ENCODE peak calls at places on chromosome 14, in nine cellular contexts. W, J, F, P, N, I, K, Y and X are unnamed samples.

GRCh38 chr14:49297102-49297501 is 289.1 kb downstream of the RPS29 start:
- DNase-seq in W (no peak), J (no peak), F (no peak), P (no peak), N (no peak), I (no peak), K (no peak), Y (no peak), X (no peak)

GRCh38 chr14:67815573-67816235 is 686 bp downstream of the ZFYVE26 start:
- DNase-seq in W (no peak), J (no peak), F (no peak), P (no peak), N (no peak), I (peak), K (no peak), Y (no peak), X (no peak)

GRCh38 chr14:104108570-104109060 is 23.1 kb downstream of the ASPG start:
- DNase-seq in W (no peak), J (no peak), F (peak), P (peak), N (no peak), I (no peak), K (no peak), Y (no peak), X (no peak)

GRCh38 chr14:74488788-74489397 is 4.2 kb downstream of the NPC2 start:
- DNase-seq in W (no peak), J (no peak), F (no peak), P (no peak), N (no peak), I (peak), K (no peak), Y (peak), X (peak)

GRCh38 chr14:28635387-28635786 is 131.2 kb upstream of the FOXG1 start:
- DNase-seq in W (peak), J (no peak), F (no peak), P (no peak), N (no peak), I (peak), K (no peak), Y (peak), X (no peak)

GRCh38 chr14:37824936-37825698 is 229.7 kb downstream of the TTC6 start:
- DNase-seq in W (no peak), J (no peak), F (no peak), P (no peak), N (no peak), I (no peak), K (no peak), Y (no peak), X (no peak)

GRCh38 chr14:64038857-64039542 is 186.2 kb downstream of the SYNE2 start:
- DNase-seq in W (no peak), J (no peak), F (no peak), P (no peak), N (no peak), I (peak), K (no peak), Y (no peak), X (no peak)

GRCh38 chr14:81400202-81400678 is at the start of gene STON2:
- DNase-seq in W (peak), J (no peak), F (no peak), P (no peak), N (no peak), I (no peak), K (no peak), Y (peak), X (peak)

GRCh38 chr14:50906326-50906725 is 34.5 kb downstream of the ABHD12B start:
- DNase-seq in W (no peak), J (no peak), F (no peak), P (no peak), N (no peak), I (no peak), K (no peak), Y (no peak), X (no peak)

GRCh38 chr14:64910847-64911495 is 3.3 kb upstream of the CHURC1 start:
- DNase-seq in W (peak), J (no peak), F (no peak), P (no peak), N (no peak), I (peak), K (no peak), Y (peak), X (no peak)

GRCh38 chr14:94128216-94128839 is 1.1 kb downstream of the IFI27L2 start:
- DNase-seq in W (no peak), J (no peak), F (peak), P (peak), N (no peak), I (no peak), K (no peak), Y (no peak), X (no peak)

GRCh38 chr14:94127330-94127729 is 2.1 kb downstream of the IFI27L2 start:
- DNase-seq in W (no peak), J (no peak), F (no peak), P (no peak), N (no peak), I (no peak), K (no peak), Y (no peak), X (no peak)

GRCh38 chr14:94126800-94127199 is 2.6 kb downstream of the IFI27L2 start:
- DNase-seq in W (no peak), J (no peak), F (no peak), P (no peak), N (no peak), I (no peak), K (no peak), Y (no peak), X (no peak)

GRCh38 chr14:94129758-94130414 is 482 bp upstream of the IFI27L2 start:
- DNase-seq in W (peak), J (no peak), F (no peak), P (peak), N (no peak), I (peak), K (peak), Y (peak), X (peak)

DNA sequence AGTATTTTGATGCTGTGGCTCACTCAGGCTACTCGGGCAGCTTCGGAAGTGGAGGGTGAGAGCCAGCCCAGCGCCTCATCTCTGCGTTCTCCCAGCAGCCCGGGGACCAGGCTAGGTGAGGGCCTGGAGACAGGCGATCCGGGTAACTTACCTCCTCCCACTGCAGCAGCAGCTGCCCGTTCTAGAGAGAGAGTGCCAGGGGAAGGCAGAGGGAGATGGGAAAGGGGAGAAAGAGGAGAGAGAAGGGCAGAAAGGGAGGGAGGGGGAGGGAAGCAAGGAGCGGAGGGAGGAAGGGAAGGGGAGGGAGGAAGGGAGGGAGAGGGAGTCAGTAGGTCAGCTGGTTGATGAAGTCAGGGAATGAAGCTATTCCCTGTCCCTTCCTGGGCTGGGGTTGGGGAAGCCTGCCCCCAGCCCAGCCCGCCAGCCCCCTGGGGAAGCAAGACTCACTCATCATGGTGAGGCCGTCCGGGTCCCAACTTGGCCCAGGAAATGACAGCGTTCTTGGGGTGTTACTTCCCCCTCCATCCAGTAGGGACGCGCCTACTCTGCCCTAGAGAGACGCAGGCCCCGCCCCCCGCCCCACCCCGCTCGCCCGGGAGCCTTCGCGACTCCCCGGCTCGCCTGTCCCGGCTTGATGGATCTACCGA is at the start of gene IFI27L2:
- DNase-seq in W (peak), J (peak), F (peak), P (peak), N (peak), I (peak), K (peak), Y (peak), X (peak)
- TF ChIP-seq POLR2A in W (peak), J (no peak), F (no peak), P (peak), N (peak), I (no peak), K (peak), Y (no peak), X (peak)

GRCh38 chr14:34873591-34874385 is 1.4 kb downstream of the BAZ1A start:
- DNase-seq in W (peak), J (peak), F (peak), P (peak), N (peak), I (no peak), K (peak), Y (peak), X (peak)
- TF ChIP-seq POLR2A in W (peak), J (peak), F (no peak), P (peak), N (peak), I (peak), K (peak), Y (peak), X (no peak)

GRCh38 chr14:105419305-105420091 is at the start of gene MTA1:
- DNase-seq in W (no peak), J (peak), F (peak), P (peak), N (no peak), I (peak), K (no peak), Y (no peak), X (peak)
- TF ChIP-seq POLR2A in W (peak), J (peak), F (no peak), P (no peak), N (peak), I (no peak), K (no peak), Y (no peak), X (peak)

GRCh38 chr14:23129759-23130316 is 10.8 kb upstream of the CEBPE start:
- DNase-seq in W (no peak), J (no peak), F (no peak), P (no peak), N (no peak), I (no peak), K (no peak), Y (no peak), X (no peak)
- TF ChIP-seq POLR2A in W (no peak), J (no peak), F (no peak), P (no peak), N (no peak), I (no peak), K (no peak), Y (no peak), X (no peak)

DNA sequence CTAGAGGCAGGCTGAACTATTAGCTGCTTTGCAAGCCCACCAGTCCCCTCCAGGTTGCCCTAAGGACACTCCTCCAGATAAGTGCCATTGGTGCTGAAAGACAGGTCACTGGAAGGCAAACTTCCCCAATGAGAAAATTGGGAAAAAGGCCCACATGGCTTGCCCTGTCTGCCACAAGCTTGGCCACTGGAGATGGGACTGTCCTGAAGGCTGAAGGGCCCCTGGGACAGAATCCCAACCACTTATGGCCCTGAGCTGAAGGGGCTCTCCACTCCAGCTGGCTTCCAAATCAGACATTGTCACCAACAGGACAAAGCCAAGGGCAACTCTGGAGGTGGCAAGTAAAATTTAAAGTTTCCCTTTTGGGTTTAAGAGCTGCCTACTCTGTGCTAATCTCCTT is 12.2 kb upstream of the DHRS2 start:
- DNase-seq in W (no peak), J (no peak), F (peak), P (no peak), N (no peak), I (no peak), K (no peak), Y (no peak), X (no peak)
- TF ChIP-seq POLR2A in W (no peak), J (no peak), F (no peak), P (no peak), N (no peak), I (no peak), K (no peak), Y (no peak), X (no peak)

DNA sequence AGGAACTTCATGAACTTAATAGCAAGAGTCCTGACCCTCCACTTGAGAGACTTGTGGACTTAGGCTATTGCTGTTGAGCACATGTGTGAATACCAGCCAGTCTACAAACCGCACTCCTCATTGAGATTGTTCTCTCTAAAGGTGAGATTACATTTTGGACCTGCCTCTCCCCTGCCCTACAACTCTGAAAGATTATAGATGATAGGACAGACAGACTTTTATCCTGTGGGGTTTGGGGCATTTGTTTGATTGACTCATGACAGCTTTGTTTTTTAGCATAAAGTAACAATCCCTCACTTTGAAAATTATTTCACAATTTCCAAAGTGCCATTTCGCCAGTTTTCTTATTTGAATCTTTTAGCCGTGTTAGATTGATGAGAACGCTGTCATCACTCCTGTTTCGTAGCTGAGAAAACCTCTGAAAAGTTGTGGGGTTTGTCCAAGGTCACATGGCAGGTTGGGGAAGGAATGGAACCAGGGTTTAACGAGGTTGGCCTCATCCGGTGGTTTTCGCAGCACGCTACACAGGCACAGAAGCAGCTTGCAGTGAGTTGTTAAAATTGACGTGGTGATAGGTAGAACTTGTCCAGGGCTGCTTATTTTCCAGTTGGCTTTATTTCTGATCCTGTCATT is 836 bp downstream of the EVL start:
- DNase-seq in W (no peak), J (peak), F (peak), P (no peak), N (no peak), I (no peak), K (no peak), Y (no peak), X (no peak)
- TF ChIP-seq POLR2A in W (no peak), J (peak), F (no peak), P (no peak), N (no peak), I (no peak), K (no peak), Y (no peak), X (no peak)

GRCh38 chr14:21092147-21093011 is 6.1 kb downstream of the ZNF219 start:
- DNase-seq in W (peak), J (peak), F (peak), P (peak), N (peak), I (peak), K (peak), Y (peak), X (peak)
- TF ChIP-seq POLR2A in W (no peak), J (no peak), F (no peak), P (peak), N (no peak), I (peak), K (no peak), Y (no peak), X (no peak)